ENCODE peak calls at places on chromosomes 12 and 14, in four cellular contexts. One of them, this sample, is unnamed.

GRCh38 chr14:71597955-71598659 is 334.1 kb upstream of the RGS6 start:
- DNase-seq in astrocyte of the spinal cord: no peak
- DNase-seq in CD8-positive, alpha-beta T cell: no peak
- DNase-seq in fibroblast of villous mesenchyme: no peak
- DNase-seq in this sample: no peak

GRCh38 chr14:51828017-51828797 is 32.2 kb upstream of the GNG2 start:
- DNase-seq in fibroblast of villous mesenchyme: no peak
- DNase-seq in astrocyte of the spinal cord: peak
- DNase-seq in CD8-positive, alpha-beta T cell: peak
- DNase-seq in this sample: peak

GRCh38 chr14:77923131-77923933 is 123.4 kb downstream of the ADCK1 start:
- DNase-seq in fibroblast of villous mesenchyme: no peak
- DNase-seq in astrocyte of the spinal cord: no peak
- DNase-seq in CD8-positive, alpha-beta T cell: no peak
- DNase-seq in this sample: no peak

GRCh38 chr12:6097384-6097783 is 27.1 kb downstream of the VWF start:
- DNase-seq in fibroblast of villous mesenchyme: no peak
- DNase-seq in CD8-positive, alpha-beta T cell: no peak
- DNase-seq in astrocyte of the spinal cord: peak
- DNase-seq in this sample: no peak

GRCh38 chr12:116863275-116863767 is 17.9 kb downstream of the HRK start:
- DNase-seq in fibroblast of villous mesenchyme: peak
- DNase-seq in CD8-positive, alpha-beta T cell: no peak
- DNase-seq in astrocyte of the spinal cord: no peak
- DNase-seq in this sample: no peak

GRCh38 chr14:81219821-81220487 is 805 bp downstream of the GTF2A1 start:
- DNase-seq in fibroblast of villous mesenchyme: peak
- DNase-seq in astrocyte of the spinal cord: no peak
- DNase-seq in CD8-positive, alpha-beta T cell: peak
- DNase-seq in this sample: no peak

GRCh38 chr12:95339086-95339788 is 121.6 kb downstream of the VEZT start:
- DNase-seq in fibroblast of villous mesenchyme: no peak
- DNase-seq in CD8-positive, alpha-beta T cell: no peak
- DNase-seq in astrocyte of the spinal cord: no peak
- DNase-seq in this sample: no peak

GRCh38 chr12:57795354-57795753 is 12.8 kb downstream of the TSFM start:
- DNase-seq in CD8-positive, alpha-beta T cell: no peak
- DNase-seq in fibroblast of villous mesenchyme: no peak
- DNase-seq in astrocyte of the spinal cord: no peak
- DNase-seq in this sample: no peak

GRCh38 chr14:99534863-99535262 is 53.7 kb downstream of the CCNK start:
- DNase-seq in fibroblast of villous mesenchyme: no peak
- DNase-seq in astrocyte of the spinal cord: peak
- DNase-seq in CD8-positive, alpha-beta T cell: no peak
- DNase-seq in this sample: no peak

GRCh38 chr14:61107148-61107641 is 126.2 kb downstream of the SLC38A6 start:
- DNase-seq in fibroblast of villous mesenchyme: no peak
- DNase-seq in astrocyte of the spinal cord: no peak
- DNase-seq in CD8-positive, alpha-beta T cell: no peak
- DNase-seq in this sample: no peak

GRCh38 chr14:49770212-49770817 is 2.4 kb downstream of the KLHDC2 start:
- DNase-seq in CD8-positive, alpha-beta T cell: no peak
- DNase-seq in fibroblast of villous mesenchyme: peak
- DNase-seq in astrocyte of the spinal cord: peak
- DNase-seq in this sample: no peak

GRCh38 chr12:127485528-127485927 is 781.4 kb upstream of the TMEM132C start:
- DNase-seq in fibroblast of villous mesenchyme: peak
- DNase-seq in astrocyte of the spinal cord: peak
- DNase-seq in CD8-positive, alpha-beta T cell: no peak
- DNase-seq in this sample: peak

GRCh38 chr12:57049890-57050289 is at the start of gene MYO1A:
- DNase-seq in fibroblast of villous mesenchyme: peak
- DNase-seq in CD8-positive, alpha-beta T cell: no peak
- DNase-seq in astrocyte of the spinal cord: no peak
- DNase-seq in this sample: no peak

GRCh38 chr12:6925543-6926279 is 2.0 kb upstream of the ATN1 start:
- DNase-seq in fibroblast of villous mesenchyme: peak
- DNase-seq in CD8-positive, alpha-beta T cell: no peak
- DNase-seq in astrocyte of the spinal cord: peak
- DNase-seq in this sample: no peak

GRCh38 chr12:120089105-120089504 is 27.4 kb downstream of the RAB35 start:
- DNase-seq in astrocyte of the spinal cord: no peak
- DNase-seq in fibroblast of villous mesenchyme: no peak
- DNase-seq in CD8-positive, alpha-beta T cell: no peak
- DNase-seq in this sample: no peak

DNA sequence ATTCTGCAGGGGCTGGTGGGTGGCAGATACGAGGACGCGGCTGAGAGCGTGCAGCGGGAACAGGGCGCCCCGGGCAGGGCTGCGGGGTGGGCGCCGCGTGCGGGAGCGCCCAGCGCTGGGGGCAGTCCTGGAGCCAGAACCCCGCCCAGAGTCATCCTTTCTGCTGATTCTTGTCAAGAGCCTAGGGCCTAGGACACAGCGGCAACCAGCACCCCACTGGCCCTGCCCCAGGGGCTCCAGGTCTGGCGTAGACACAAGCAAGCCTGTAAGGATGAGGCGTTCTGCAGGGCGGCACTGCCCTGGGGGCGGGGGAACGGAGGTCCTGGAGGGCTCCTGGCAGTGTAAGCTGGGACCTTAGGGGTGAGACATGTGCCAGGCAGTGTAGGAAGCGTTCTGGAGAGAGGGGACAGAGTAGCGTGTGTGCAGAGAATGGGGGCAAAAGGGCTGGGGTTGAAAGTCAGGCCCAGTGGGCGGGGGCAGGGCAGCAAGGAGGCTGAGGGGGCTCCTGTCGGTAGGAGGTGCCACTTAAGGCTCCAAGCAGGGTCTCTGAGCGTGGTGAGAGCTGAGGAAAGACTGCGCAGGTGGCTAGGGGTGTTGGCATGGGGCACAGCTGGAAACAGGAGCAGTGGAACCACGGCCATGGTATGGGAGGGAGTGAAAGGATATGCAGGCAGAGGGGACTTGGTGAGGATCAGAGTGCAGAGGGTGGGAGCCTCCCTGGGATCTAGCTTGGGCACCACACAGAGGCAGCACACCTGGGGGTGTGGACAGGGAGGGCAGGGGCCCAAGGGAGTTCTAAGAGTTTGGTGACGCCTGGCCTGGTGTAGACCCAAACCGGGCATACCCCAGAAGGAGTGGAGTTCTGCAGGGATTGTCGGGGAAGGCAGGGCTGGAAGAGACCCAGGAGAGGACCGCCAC is 859 bp upstream of the AHNAK2 start:
- DNase-seq in CD8-positive, alpha-beta T cell: no peak
- DNase-seq in fibroblast of villous mesenchyme: no peak
- DNase-seq in astrocyte of the spinal cord: no peak
- DNase-seq in this sample: no peak
- H3K4me3 ChIP-seq in CD8-positive, alpha-beta T cell: no peak
- H3K4me3 ChIP-seq in fibroblast of villous mesenchyme: peak
- H3K4me3 ChIP-seq in astrocyte of the spinal cord: peak
- H3K4me3 ChIP-seq in this sample: peak

GRCh38 chr12:59596232-59597143 is 659 bp downstream of the SLC16A7 start:
- DNase-seq in CD8-positive, alpha-beta T cell: peak
- DNase-seq in astrocyte of the spinal cord: peak
- DNase-seq in fibroblast of villous mesenchyme: peak
- DNase-seq in this sample: peak
- H3K4me3 ChIP-seq in CD8-positive, alpha-beta T cell: peak
- H3K4me3 ChIP-seq in astrocyte of the spinal cord: peak
- H3K4me3 ChIP-seq in fibroblast of villous mesenchyme: peak
- H3K4me3 ChIP-seq in this sample: peak

DNA sequence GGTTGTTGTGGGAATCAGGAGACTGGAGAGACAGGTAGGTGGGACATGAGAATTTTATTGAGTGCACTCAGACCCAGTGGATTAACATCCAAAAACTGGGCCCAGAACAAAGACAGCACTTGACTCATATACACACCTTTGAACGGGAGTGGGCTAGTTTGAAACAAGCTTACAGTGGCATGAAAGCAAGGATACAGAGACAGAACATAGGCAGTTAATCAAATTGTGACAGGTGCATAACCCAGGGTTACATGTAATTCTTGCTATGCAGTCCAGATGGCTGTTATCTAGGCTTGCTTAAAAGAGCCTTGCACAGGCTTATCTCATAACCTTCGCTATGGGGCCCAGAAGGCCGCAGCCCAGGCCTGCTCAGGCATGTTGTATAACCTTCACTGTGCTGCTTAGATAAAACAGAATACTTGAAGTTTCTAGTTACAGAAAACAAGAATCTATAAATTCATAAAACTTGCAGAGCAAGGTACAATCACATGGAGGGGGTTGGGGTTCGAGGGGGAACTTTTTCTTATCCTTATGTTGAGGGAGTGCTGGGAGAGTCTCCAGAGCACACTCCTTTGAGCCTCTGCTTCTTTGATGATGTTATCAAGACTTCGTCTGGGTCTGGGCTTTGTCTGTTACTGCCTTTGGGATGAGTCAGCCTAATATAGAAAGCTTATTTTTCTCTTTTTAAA is 81.7 kb downstream of the TNFAIP2 start:
- DNase-seq in CD8-positive, alpha-beta T cell: no peak
- DNase-seq in fibroblast of villous mesenchyme: peak
- DNase-seq in astrocyte of the spinal cord: no peak
- DNase-seq in this sample: no peak
- H3K4me3 ChIP-seq in CD8-positive, alpha-beta T cell: no peak
- H3K4me3 ChIP-seq in fibroblast of villous mesenchyme: peak
- H3K4me3 ChIP-seq in astrocyte of the spinal cord: no peak
- H3K4me3 ChIP-seq in this sample: no peak

GRCh38 chr12:50142993-50143392 is 24.2 kb downstream of the CERS5 start:
- DNase-seq in fibroblast of villous mesenchyme: no peak
- DNase-seq in astrocyte of the spinal cord: no peak
- DNase-seq in CD8-positive, alpha-beta T cell: no peak
- DNase-seq in this sample: no peak
- H3K4me3 ChIP-seq in fibroblast of villous mesenchyme: no peak
- H3K4me3 ChIP-seq in astrocyte of the spinal cord: no peak
- H3K4me3 ChIP-seq in CD8-positive, alpha-beta T cell: no peak
- H3K4me3 ChIP-seq in this sample: no peak

GRCh38 chr14:75018684-75019083 is 16.0 kb downstream of the EIF2B2 start:
- DNase-seq in astrocyte of the spinal cord: no peak
- DNase-seq in fibroblast of villous mesenchyme: no peak
- DNase-seq in CD8-positive, alpha-beta T cell: no peak
- DNase-seq in this sample: no peak
- H3K4me3 ChIP-seq in astrocyte of the spinal cord: no peak
- H3K4me3 ChIP-seq in fibroblast of villous mesenchyme: no peak
- H3K4me3 ChIP-seq in CD8-positive, alpha-beta T cell: no peak
- H3K4me3 ChIP-seq in this sample: no peak

DNA sequence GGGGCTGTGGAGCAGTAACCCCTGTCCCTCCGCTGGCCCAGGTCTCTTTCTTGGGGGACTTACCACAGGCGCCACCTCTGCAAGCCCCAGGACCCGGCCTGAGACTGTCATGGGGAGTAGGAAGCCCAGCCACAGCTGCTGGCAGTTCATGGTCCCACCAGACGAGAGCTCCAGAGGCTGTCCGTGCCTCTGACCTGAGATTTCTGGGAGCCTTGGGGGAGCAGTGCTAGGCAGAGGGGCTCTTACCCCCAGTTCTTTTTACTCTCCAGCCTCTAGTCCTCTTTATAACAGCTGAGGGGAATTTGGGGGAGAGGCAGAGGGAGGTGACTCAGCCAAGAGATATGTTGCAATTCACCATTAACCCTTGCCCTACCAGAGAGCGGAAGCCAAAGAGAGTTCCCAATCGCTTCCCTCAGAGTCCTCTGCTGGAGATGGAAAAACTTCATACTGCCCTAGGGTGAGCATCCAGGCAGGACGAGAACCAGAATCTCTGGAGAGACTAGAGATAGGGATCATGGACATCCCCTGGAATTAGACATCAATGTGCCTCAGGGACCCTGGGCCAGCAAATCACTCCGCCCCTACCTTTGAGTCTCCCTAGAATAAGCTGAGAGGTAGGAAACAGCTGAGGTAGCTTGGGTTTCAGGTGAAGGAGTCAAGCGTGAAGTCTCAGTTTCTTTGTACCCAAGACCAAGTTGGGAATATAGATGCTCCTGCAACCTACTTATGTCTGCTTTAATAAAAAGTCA is at the start of gene MMP19:
- DNase-seq in fibroblast of villous mesenchyme: peak
- DNase-seq in CD8-positive, alpha-beta T cell: no peak
- DNase-seq in astrocyte of the spinal cord: peak
- DNase-seq in this sample: peak
- H3K4me3 ChIP-seq in fibroblast of villous mesenchyme: peak
- H3K4me3 ChIP-seq in CD8-positive, alpha-beta T cell: no peak
- H3K4me3 ChIP-seq in astrocyte of the spinal cord: peak
- H3K4me3 ChIP-seq in this sample: peak